ENCODE peak calls at places on chromosomes 2 and 18, in six cellular contexts. C, S, L, E, B and H are unnamed samples.

GRCh38 chr2:212646698-212647097 is 108.1 kb upstream of the ERBB4 start:
- DNase-seq in C (peak; percentile 71), E (no peak), L (no peak), B (peak; percentile 87), S (no peak), H (peak; percentile 66)

GRCh38 chr2:152389483-152389882 is 54.5 kb downstream of the FMNL2 start:
- DNase-seq in E (no peak), L (no peak), C (no peak), S (no peak), B (no peak), H (no peak)

GRCh38 chr2:18132697-18133096 is 254.2 kb downstream of the KCNS3 start:
- DNase-seq in B (peak; percentile 60), E (no peak), C (no peak), L (no peak), S (no peak), H (no peak)

GRCh38 chr2:74512744-74513604 is 1.3 kb upstream of the TLX2 start:
- DNase-seq in C (no peak), S (peak; percentile 92), E (peak; percentile 82), B (no peak), L (no peak), H (no peak)

GRCh38 chr2:41750829-41751228 is 297.0 kb upstream of the PKDCC start:
- DNase-seq in C (no peak), S (no peak), E (no peak), B (no peak), L (no peak), H (no peak)

GRCh38 chr2:109031481-109032228 is 42.6 kb upstream of the EDAR start:
- DNase-seq in S (peak; percentile 63), C (no peak), E (peak; percentile 66), L (peak; percentile 80), B (peak; percentile 22), H (peak; percentile 19)

GRCh38 chr2:79530443-79530842 is 17.6 kb downstream of the CTNNA2 start:
- DNase-seq in C (no peak), S (no peak), B (peak; percentile 3), E (peak; percentile 45), L (no peak), H (peak; percentile 6)

GRCh38 chr18:12010187-12010802 is 29.0 kb downstream of the IMPA2 start:
- DNase-seq in E (no peak), C (no peak), B (no peak), L (no peak), S (no peak), H (no peak)

GRCh38 chr2:191245869-191246531 is 796 bp downstream of the MYO1B start:
- DNase-seq in B (peak; percentile 77), C (peak; percentile 50), L (no peak), S (peak; percentile 79), E (peak; percentile 94), H (peak; percentile 81)

GRCh38 chr18:39946623-39947061 is 2008.4 kb upstream of the PIK3C3 start:
- DNase-seq in S (no peak), L (no peak), E (no peak), B (peak; percentile 91), C (peak; percentile 90), H (peak; percentile 83)

GRCh38 chr18:50151876-50152275 is 43.1 kb downstream of the MYO5B start:
- DNase-seq in E (no peak), S (no peak), C (no peak), B (peak; percentile 13), L (no peak), H (peak; percentile 85)

GRCh38 chr18:13315000-13315399 is 96.4 kb downstream of the LDLRAD4 start:
- DNase-seq in E (no peak), C (no peak), B (no peak), S (no peak), L (no peak), H (no peak)

GRCh38 chr2:152093464-152093863 is 5.4 kb downstream of the CACNB4 start:
- DNase-seq in S (no peak), C (no peak), E (no peak), L (no peak), B (no peak), H (no peak)

GRCh38 chr18:3236470-3236869 is 11.1 kb upstream of the MYL12A start:
- DNase-seq in E (no peak), B (no peak), L (no peak), C (peak; percentile 84), S (no peak), H (no peak)

GRCh38 chr2:171287606-171288005 is 126.9 kb upstream of the TLK1 start:
- DNase-seq in E (no peak), L (no peak), S (no peak), B (no peak), C (no peak), H (no peak)

GRCh38 chr2:348517-348916 is 60.6 kb upstream of the ALKAL2 start:
- DNase-seq in S (no peak), L (no peak), E (no peak), C (no peak), B (peak; percentile 86), H (no peak)

GRCh38 chr2:28997237-28997846 is 16.2 kb downstream of the TOGARAM2 start:
- DNase-seq in S (no peak), C (no peak), B (no peak), E (no peak), L (no peak), H (no peak)

GRCh38 chr2:237627463-237628321 is at the start of gene LRRFIP1:
- DNase-seq in C (no peak), L (no peak), E (peak; percentile 76), B (no peak), S (peak; percentile 95), H (no peak)

GRCh38 chr2:98578231-98578630 is 30.1 kb downstream of the COA5 start:
- DNase-seq in S (no peak), L (no peak), E (no peak), C (no peak), B (no peak), H (no peak)

GRCh38 chr2:13616656-13617055 is 899.9 kb downstream of the TRIB2 start:
- DNase-seq in E (no peak), L (no peak), S (no peak), C (no peak), B (no peak), H (no peak)

GRCh38 chr2:121003391-121003790 is 267.7 kb downstream of the GLI2 start:
- DNase-seq in S (no peak), L (no peak), C (no peak), E (no peak), B (no peak), H (no peak)

GRCh38 chr18:63273170-63273925 is 46.2 kb downstream of the BCL2 start:
- DNase-seq in E (no peak), C (no peak), S (peak; percentile 27), B (no peak), L (no peak), H (no peak)

GRCh38 chr2:84231474-84231873 is 227.6 kb downstream of the SUCLG1 start:
- DNase-seq in S (no peak), L (no peak), B (no peak), E (no peak), C (no peak), H (no peak)

GRCh38 chr2:100999995-101000394 is 2.1 kb upstream of the RPL31 start:
- DNase-seq in C (no peak), E (no peak), B (no peak), S (no peak), L (no peak), H (no peak)

GRCh38 chr2:123851281-123851680 is 173.8 kb upstream of the CNTNAP5 start:
- DNase-seq in S (no peak), L (no peak), C (no peak), E (no peak), B (no peak), H (no peak)

GRCh38 chr18:22639026-22639463 is 221.3 kb upstream of the CTAGE1 start:
- DNase-seq in L (no peak), C (peak; percentile 45), E (no peak), B (peak; percentile 90), S (no peak), H (peak; percentile 81)

GRCh38 chr18:22643731-22644130 is 226.0 kb upstream of the CTAGE1 start:
- DNase-seq in S (no peak), B (peak; percentile 25), C (no peak), L (no peak), E (no peak), H (no peak)

GRCh38 chr18:22639626-22640025 is 221.9 kb upstream of the CTAGE1 start:
- DNase-seq in S (no peak), B (no peak), E (no peak), C (no peak), L (no peak), H (no peak)

GRCh38 chr18:22640281-22640842 is 222.6 kb upstream of the CTAGE1 start:
- DNase-seq in S (no peak), B (no peak), E (no peak), L (no peak), C (no peak), H (peak; percentile 9)

GRCh38 chr18:22641973-22642372 is 224.3 kb upstream of the CTAGE1 start:
- DNase-seq in L (no peak), E (no peak), B (no peak), C (no peak), S (no peak), H (no peak)
- TF ChIP-seq CTCF in L (no peak), E (no peak), B (no peak), C (no peak), S (no peak), H (no peak)

DNA sequence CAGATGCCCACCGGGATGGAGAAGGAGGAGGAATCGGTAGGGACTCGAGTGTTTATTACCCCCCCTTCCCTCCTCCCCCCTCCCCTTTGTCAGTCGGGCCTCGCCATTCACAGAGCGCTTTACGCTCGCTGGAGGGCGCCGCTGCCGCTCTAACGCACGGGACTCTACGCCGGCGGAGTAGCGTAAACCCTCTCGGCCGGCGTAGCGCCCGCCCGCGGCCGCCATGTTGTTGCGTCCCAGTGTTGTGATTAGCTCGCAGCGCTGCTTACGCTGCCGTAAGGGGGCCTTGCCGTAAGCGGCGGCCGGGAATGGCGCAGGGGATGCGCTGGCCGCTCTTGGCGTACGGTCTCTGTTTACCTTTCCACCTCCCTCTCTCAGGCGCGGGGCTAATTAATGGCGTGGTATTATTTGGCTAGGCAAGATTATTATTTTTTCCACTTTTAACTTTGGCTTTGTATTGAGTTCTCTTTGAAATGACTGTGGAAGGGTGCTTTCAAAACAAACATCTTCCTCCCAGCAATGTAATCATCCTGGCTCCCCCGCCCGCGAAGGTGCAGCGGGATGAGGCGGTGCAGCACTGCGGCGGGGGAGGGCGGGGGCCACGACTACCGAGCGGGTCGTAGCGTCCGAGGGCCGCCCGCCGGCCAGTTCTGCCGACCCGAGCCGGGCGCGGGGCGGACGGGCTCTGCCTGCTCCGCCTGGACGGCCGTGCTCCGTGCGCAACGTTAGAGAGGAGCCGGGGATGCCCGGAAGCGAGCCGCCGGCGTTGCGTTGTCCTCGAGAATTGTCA is 779 bp downstream of the EPC2 start:
- DNase-seq in C (peak; percentile 78), E (peak; percentile 97), S (peak; percentile 95), L (peak; percentile 77), B (peak; percentile 95), H (peak; percentile 90)
- TF ChIP-seq CTCF in C (peak; percentile 53), E (peak; percentile 38), S (peak; percentile 27), L (no peak), B (peak; percentile 36), H (peak; percentile 13)

DNA sequence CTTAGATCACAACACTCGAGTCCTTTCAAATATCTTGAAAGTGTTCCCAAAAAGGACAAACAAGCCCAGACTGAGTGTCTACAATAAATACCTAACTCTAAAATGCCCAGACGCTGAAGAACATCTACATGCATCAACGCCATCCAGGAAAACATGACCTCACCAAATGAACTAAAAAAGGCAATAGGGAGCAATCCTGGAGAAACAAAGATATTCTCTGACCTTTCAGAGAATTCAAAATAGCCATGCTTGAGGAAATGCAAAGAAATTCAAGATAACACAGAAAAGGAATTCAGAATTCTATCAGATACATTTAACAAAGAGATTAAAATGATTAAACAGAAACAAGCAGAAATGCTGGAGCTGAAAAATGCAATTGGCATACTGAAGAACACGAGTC is 61.2 kb upstream of the CHN1 start:
- DNase-seq in E (no peak), S (no peak), B (no peak), L (no peak), C (no peak), H (no peak)
- TF ChIP-seq CTCF in E (no peak), S (no peak), B (no peak), L (no peak), C (no peak), H (no peak)

GRCh38 chr2:32772623-32773221 is 144.9 kb downstream of the TTC27 start:
- DNase-seq in C (peak; percentile 49), L (no peak), E (peak; percentile 79), S (peak; percentile 75), B (peak; percentile 67), H (peak; percentile 59)
- TF ChIP-seq CTCF in C (peak; percentile 94), L (peak; percentile 20), E (peak; percentile 94), S (peak; percentile 98), B (peak; percentile 63), H (peak; percentile 82)